ENCODE peak calls at places on chromosomes 13 and 19, in eight cellular contexts. W is body of pancreas, V is uterus, R is HFFc6, S is neural crest cell, Z is GM12865, B is foreskin fibroblast, F is tibial nerve. X is an unnamed sample.

GRCh38 chr13:21014666-21015170 is 46.7 kb downstream of the LATS2 start:
- DNase-seq in W (peak; percentile 27), V (no peak), R (peak; percentile 76), S (no peak), Z (no peak), B (peak; percentile 90), F (no peak), X (no peak)

GRCh38 chr19:50365434-50366306 is at the start of gene NAPSA:
- DNase-seq in W (no peak), V (no peak), R (no peak), S (no peak), Z (peak; percentile 74), B (no peak), F (no peak), X (peak; percentile 28)

GRCh38 chr13:29379281-29379680 is 216.2 kb downstream of the SLC7A1 start:
- DNase-seq in W (no peak), V (no peak), R (no peak), S (no peak), Z (no peak), B (no peak), F (no peak), X (no peak)

GRCh38 chr13:92806215-92806614 is 420.4 kb upstream of the GPC6 start:
- DNase-seq in W (no peak), V (no peak), R (no peak), S (no peak), Z (peak; percentile 21), B (no peak), F (no peak), X (no peak)

GRCh38 chr13:62360609-62361008 is 945.0 kb upstream of the PCDH20 start:
- DNase-seq in W (no peak), V (no peak), R (no peak), S (no peak), Z (no peak), B (no peak), F (no peak), X (no peak)

GRCh38 chr13:28922341-28922740 is 102.2 kb downstream of the MTUS2 start:
- DNase-seq in W (no peak), V (no peak), R (no peak), S (no peak), Z (no peak), B (no peak), F (no peak), X (no peak)

GRCh38 chr13:37097008-37097579 is 8.4 kb downstream of the CSNK1A1L start:
- DNase-seq in W (no peak), V (no peak), R (peak; percentile 38), S (no peak), Z (no peak), B (peak; percentile 8), F (no peak), X (no peak)

GRCh38 chr19:14577264-14577663 is 5.4 kb upstream of the NDUFB7 start:
- DNase-seq in W (no peak), V (no peak), R (no peak), S (no peak), Z (no peak), B (no peak), F (no peak), X (no peak)

GRCh38 chr13:100124265-100124664 is 35.4 kb downstream of the PCCA start:
- DNase-seq in W (no peak), V (no peak), R (peak; percentile 12), S (no peak), Z (no peak), B (peak; percentile 44), F (no peak), X (no peak)

GRCh38 chr19:41409288-41409687 is 11.7 kb downstream of the BCKDHA start:
- DNase-seq in W (peak; percentile 90), V (no peak), R (no peak), S (no peak), Z (peak; percentile 24), B (peak; percentile 21), F (no peak), X (no peak)

GRCh38 chr13:89066868-89067466 is 1395.8 kb downstream of the SLITRK5 start:
- DNase-seq in W (peak; percentile 24), V (no peak), R (no peak), S (peak; percentile 14), Z (peak; percentile 27), B (no peak), F (peak; percentile 48), X (peak; percentile 24)

GRCh38 chr13:42355118-42355840 is 83.3 kb downstream of the AKAP11 start:
- DNase-seq in W (no peak), V (no peak), R (no peak), S (no peak), Z (no peak), B (no peak), F (no peak), X (peak; percentile 85)

GRCh38 chr19:18321729-18322091 is 1.2 kb downstream of the LSM4 start:
- DNase-seq in W (no peak), V (no peak), R (no peak), S (no peak), Z (peak; percentile 68), B (no peak), F (no peak), X (peak; percentile 67)

GRCh38 chr19:37303591-37304171 is 67.2 kb upstream of the ZNF527 start:
- DNase-seq in W (no peak), V (no peak), R (no peak), S (no peak), Z (no peak), B (peak; percentile 8), F (no peak), X (no peak)

GRCh38 chr13:63741029-63741813 is 2325.6 kb upstream of the PCDH20 start:
- DNase-seq in W (no peak), V (no peak), R (no peak), S (no peak), Z (no peak), B (no peak), F (no peak), X (no peak)

GRCh38 chr19:46033401-46033800 is 7.4 kb downstream of the IGFL4 start:
- DNase-seq in W (no peak), V (no peak), R (no peak), S (no peak), Z (no peak), B (no peak), F (no peak), X (no peak)

GRCh38 chr19:46179076-46179740 is 31.2 kb downstream of the IGFL2 start:
- DNase-seq in W (no peak), V (no peak), R (no peak), S (no peak), Z (no peak), B (no peak), F (no peak), X (no peak)

DNA sequence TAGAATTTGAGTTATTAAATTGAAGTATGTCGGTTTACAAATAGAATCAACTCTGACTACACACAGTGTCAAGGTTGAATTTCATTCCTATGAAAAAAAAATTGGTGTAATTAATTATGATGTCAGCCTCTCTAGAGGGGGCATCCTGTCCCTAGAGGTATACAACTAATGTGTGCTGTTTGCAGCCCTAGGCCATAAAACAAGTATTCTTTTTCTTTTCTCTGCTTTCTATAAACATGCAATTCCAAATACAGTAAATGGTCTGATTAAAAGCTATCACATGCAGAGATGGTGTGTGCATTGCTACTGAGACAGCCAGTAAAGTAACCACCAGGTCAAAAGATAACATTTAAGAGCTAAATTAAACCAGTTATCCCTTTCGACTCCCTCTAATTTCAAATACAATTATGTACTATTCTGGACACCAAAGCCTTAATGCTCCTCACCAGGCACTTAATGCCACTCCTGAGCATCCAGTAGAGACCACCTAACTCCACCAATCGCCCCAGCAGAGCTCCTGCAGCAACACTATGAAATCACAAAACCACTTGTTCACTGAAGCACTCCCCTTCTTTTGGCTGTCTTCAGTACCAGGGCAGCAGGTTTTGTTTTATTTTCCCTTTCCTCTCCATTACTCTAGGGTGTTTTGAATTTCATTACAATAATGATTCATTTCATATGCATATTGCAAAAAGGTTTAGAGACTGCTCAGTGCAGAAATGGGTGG is 427.0 kb downstream of the PCDH9 start:
- DNase-seq in W (no peak), V (no peak), R (no peak), S (no peak), Z (no peak), B (no peak), F (no peak), X (no peak)
- TF ChIP-seq CTCF in W (no peak), V (no peak), R (no peak), S (no peak), Z (no peak), B (no peak), F (no peak), X (no peak)

DNA sequence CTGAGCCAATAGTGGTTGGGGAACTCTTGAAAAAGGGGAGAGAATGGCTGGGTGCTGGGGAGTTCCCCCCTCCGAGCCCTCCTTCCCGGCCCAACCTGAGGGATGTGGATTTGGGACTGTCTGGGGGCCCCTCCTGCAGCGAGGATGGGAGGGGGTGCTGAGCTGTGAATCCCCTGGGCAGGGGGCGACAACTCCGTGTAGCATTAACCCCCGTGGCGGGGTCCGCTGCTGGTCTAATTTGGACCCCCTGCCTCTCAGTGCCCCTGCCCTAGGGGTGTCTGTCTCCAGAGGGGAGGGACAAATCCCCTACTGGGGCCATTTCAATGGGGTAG is 9.7 kb downstream of the MIDN start:
- DNase-seq in W (no peak), V (no peak), R (no peak), S (no peak), Z (no peak), B (no peak), F (no peak), X (no peak)
- TF ChIP-seq CTCF in W (no peak), V (no peak), R (no peak), S (no peak), Z (no peak), B (no peak), F (no peak), X (no peak)

GRCh38 chr13:95684463-95684862 is 7.5 kb downstream of the DNAJC3 start:
- DNase-seq in W (no peak), V (no peak), R (no peak), S (no peak), Z (no peak), B (no peak), F (no peak), X (no peak)

GRCh38 chr13:95689582-95689926 is 12.6 kb downstream of the DNAJC3 start:
- DNase-seq in W (no peak), V (no peak), R (no peak), S (no peak), Z (no peak), B (no peak), F (no peak), X (no peak)
- TF ChIP-seq CTCF in W (no peak), V (no peak), R (no peak), S (no peak), Z (no peak), B (no peak), F (no peak), X (no peak)

DNA sequence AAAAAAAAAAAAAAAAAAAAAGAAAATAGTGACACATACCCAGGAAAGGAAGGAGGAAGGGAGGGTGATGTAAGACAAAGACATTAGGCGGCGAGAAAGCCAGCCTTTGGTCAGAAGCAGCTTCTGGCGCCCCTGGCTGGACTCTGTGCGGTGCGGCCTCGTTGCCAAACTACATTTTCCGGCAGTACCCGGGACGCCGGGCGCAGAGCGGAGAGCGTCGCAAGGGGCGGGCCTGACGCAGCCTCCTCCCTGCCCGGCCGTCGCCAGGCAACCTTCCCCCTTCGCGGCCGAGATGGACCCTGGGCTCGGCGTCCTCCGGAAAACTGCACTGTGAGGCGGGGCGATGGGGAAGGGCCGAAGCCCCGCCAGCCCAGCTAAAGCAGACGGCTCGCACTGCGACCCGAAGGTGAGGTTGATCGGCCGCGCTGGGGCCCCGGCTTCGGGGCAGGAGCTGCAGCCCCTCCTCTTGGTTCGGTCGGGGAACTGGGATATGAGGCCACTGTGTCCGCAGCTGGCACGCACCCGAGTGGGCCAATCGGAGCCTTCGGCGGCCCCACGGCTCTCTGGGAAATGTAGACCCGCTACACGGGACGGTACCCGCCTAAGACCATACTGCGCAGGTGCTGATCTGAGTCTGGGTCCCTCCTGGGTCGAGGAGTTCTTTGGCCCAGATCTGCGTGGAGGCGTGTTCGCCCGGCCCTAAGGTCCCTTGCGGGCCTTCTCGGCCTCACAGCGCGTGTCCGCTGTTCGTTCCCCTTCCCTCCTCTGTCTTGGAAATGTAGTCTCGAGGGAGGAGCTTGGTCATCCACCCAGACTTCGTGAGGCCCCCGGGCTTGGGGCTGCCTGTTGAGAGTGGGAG is 2.3 kb upstream of the MZF1 start:
- DNase-seq in W (peak; percentile 87), V (peak; percentile 90), R (peak; percentile 87), S (peak; percentile 78), Z (peak; percentile 94), B (peak; percentile 97), F (peak; percentile 78), X (peak; percentile 92)
- TF ChIP-seq CTCF in W (peak; percentile 35), V (peak; percentile 4), R (peak; percentile 14), S (no peak), Z (peak; percentile 3), B (no peak), F (peak; percentile 21), X (no peak)